ENCODE peak calls at places on chromosomes 12 and 14, in six cellular contexts. X is CD8-positive, alpha-beta T cell; E is neural progenitor cell; N is cardiac muscle cell; W is endodermal cell; D is upper lobe of right lung. M is an unnamed sample.

GRCh38 chr12:88339254-88339949 is 197.3 kb downstream of the TMTC3 start:
- DNase-seq in N (peak; percentile 36), E (no peak), X (no peak), W (no peak), D (no peak), M (no peak)

GRCh38 chr14:85313801-85314207 is 216.1 kb upstream of the FLRT2 start:
- DNase-seq in E (peak; percentile 25), D (no peak), X (no peak), W (no peak), N (peak; percentile 11), M (no peak)

GRCh38 chr12:24534632-24535031 is 414.3 kb downstream of the BCAT1 start:
- DNase-seq in E (peak; percentile 22), X (no peak), N (no peak), D (no peak), W (peak; percentile 57), M (no peak)

GRCh38 chr12:46553911-46554310 is 181.3 kb upstream of the SLC38A2 start:
- DNase-seq in N (no peak), W (no peak), D (no peak), X (no peak), E (no peak), M (no peak)

GRCh38 chr14:54564071-54564798 is 2.7 kb upstream of the SAMD4A start:
- DNase-seq in D (no peak), X (no peak), N (peak; percentile 64), E (peak; percentile 32), W (no peak), M (no peak)

GRCh38 chr14:74609721-74610120 is 2.3 kb downstream of the LTBP2 start:
- DNase-seq in W (no peak), D (no peak), N (no peak), E (no peak), X (no peak), M (no peak)

GRCh38 chr14:31297701-31298344 is 90.2 kb upstream of the HECTD1 start:
- DNase-seq in E (no peak), W (no peak), D (no peak), N (peak; percentile 7), X (no peak), M (no peak)

GRCh38 chr14:87992349-87992719 is 648 bp downstream of the GALC start:
- DNase-seq in E (peak; percentile 60), N (peak; percentile 36), W (no peak), D (no peak), X (no peak), M (no peak)

GRCh38 chr14:86797075-86797351 is 1196.0 kb downstream of the GALC start:
- DNase-seq in D (no peak), E (no peak), X (no peak), N (no peak), W (no peak), M (no peak)

GRCh38 chr14:104249706-104250105 is 111.3 kb downstream of the KIF26A start:
- DNase-seq in N (no peak), D (no peak), X (no peak), E (no peak), W (no peak), M (peak; percentile 24)

GRCh38 chr12:114701104-114701414 is 17.1 kb upstream of the TBX3 start:
- DNase-seq in X (no peak), N (no peak), W (peak; percentile 66), E (peak; percentile 40), D (no peak), M (no peak)

GRCh38 chr12:89369166-89369565 is 16.9 kb upstream of the DUSP6 start:
- DNase-seq in X (no peak), N (no peak), E (no peak), D (no peak), W (no peak), M (no peak)

GRCh38 chr14:35858521-35859209 is 32.5 kb downstream of the BRMS1L start:
- DNase-seq in D (no peak), W (no peak), X (no peak), N (peak; percentile 47), E (no peak), M (no peak)

GRCh38 chr12:64081020-64081419 is 141.1 kb downstream of the KICS2 start:
- DNase-seq in W (no peak), N (peak; percentile 50), X (no peak), E (no peak), D (no peak), M (no peak)

GRCh38 chr12:64085996-64086395 is 136.1 kb downstream of the KICS2 start:
- DNase-seq in E (no peak), D (no peak), X (no peak), N (no peak), W (no peak), M (no peak)

GRCh38 chr12:64082866-64083268 is 139.2 kb downstream of the KICS2 start:
- DNase-seq in X (no peak), W (no peak), N (no peak), D (no peak), E (no peak), M (no peak)

GRCh38 chr12:64085154-64085553 is 136.9 kb downstream of the KICS2 start:
- DNase-seq in W (no peak), D (no peak), E (no peak), N (no peak), X (no peak), M (no peak)

GRCh38 chr12:64083285-64084210 is 138.5 kb downstream of the KICS2 start:
- DNase-seq in E (no peak), W (no peak), X (no peak), N (peak; percentile 96), D (no peak), M (peak; percentile 54)
- H3K27ac ChIP-seq in E (no peak overlapping the region), W (no peak overlapping the region), X (no peak overlapping the region), N (no peak overlapping the region), D (peak overlapping the region; percentile 65), M (peak overlapping the region; percentile 51)

DNA sequence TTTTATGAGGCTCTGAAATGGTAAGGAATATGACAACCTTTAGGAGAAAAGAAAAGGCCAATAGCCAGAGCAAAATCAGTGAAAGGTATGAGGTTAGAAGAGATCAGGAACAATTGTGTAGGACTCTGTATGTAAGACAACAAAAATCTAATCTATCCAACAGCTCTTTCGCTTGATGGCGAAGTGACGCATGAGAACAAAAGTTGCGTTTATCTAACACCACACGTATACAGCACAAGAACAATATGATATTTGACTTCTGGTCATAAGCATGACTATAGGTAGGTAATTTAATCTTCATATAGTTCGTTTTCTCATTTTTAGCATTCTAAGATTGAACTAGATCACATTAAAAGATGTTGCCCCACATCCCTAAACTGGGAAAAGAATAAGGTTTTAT is 1.5 kb downstream of the CLECL1 start:
- DNase-seq in N (no peak), X (no peak), E (no peak), W (no peak), D (no peak), M (no peak)
- H3K4me1 ChIP-seq in N (no peaks in the 10 kb centered on the region), X (peaks cover 1% of the 10 kb centered on the region), E (no peaks in the 10 kb centered on the region), W (no peaks in the 10 kb centered on the region), D (no peaks in the 10 kb centered on the region), M (no peaks in the 10 kb centered on the region)

GRCh38 chr14:24428628-24429394 is 657 bp downstream of the CBLN3 start:
- DNase-seq in N (no peak), W (no peak), D (no peak), E (no peak), X (peak; percentile 5), M (no peak)
- H3K4me3 ChIP-seq in N (no peak overlapping the region), W (no peak overlapping the region), D (peak overlapping the region; percentile 86), E (no peak overlapping the region), X (no peak overlapping the region), M (peak overlapping the region; percentile 90)

GRCh38 chr12:92554316-92554905 is 148.4 kb upstream of the PLEKHG7 start:
- DNase-seq in N (no peak), X (no peak), D (no peak), E (no peak), W (no peak), M (no peak)
- H3K27ac ChIP-seq in N (peak overlapping the region; percentile 95), X (no peak overlapping the region), D (no peak overlapping the region), E (no peak overlapping the region), W (no peak overlapping the region), M (no peak overlapping the region)

GRCh38 chr14:94059998-94060397 is 21.0 kb downstream of the DDX24 start:
- DNase-seq in W (no peak), X (no peak), E (no peak), N (no peak), D (no peak), M (no peak)
- H3K4me1 ChIP-seq in W (no peaks in the 10 kb centered on the region), X (peaks cover 31% of the 10 kb centered on the region), E (no peaks in the 10 kb centered on the region), N (no peaks in the 10 kb centered on the region), D (peaks cover 21% of the 10 kb centered on the region), M (peaks cover 9% of the 10 kb centered on the region)

DNA sequence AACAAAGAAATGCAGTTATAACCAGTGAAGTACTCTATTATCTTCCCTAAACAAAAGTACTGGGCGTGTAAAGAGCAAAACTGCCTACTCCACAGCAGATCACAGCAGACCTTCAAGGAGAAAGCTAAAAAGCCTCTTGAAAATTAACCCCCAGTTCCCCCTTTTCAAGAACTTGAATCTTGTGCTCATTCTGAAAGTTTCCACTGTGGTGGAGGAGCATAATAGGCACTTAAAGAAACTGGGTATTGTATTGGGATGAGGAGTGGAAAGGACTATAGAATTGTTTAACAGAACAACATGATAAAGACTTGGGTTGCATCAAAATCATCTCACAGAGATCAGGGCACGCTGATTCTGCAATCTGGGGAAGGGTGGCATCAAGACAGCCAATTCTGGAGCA is 51.1 kb downstream of the SLC25A47 start:
- DNase-seq in E (no peak), D (no peak), W (no peak), X (no peak), N (no peak), M (no peak)
- H3K4me3 ChIP-seq in E (no peak overlapping the region), D (peak overlapping the region; percentile 84), W (peak overlapping the region; percentile 98), X (no peak overlapping the region), N (no peak overlapping the region), M (peak overlapping the region; percentile 89)

DNA sequence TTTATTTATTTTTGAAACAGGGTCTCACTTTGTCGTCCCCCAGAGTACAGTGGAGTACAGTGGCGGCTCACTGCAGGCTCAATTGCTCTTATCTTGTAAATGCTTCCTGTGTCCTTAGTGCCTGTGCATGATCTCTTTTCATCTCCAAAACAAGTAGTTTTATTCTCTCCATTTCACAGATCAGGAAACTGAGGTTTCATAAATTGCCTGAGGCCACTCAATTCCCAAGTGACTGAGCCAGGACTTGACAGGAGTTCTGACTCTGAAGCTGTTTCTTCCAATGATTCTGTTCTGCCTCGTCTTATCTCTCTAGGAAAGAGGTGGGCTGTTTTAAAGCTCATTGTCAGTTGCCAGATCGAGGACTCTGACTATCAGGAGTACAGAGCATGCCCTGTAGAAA is 11.3 kb upstream of the GPR68 start:
- DNase-seq in D (no peak), X (no peak), E (no peak), W (no peak), N (no peak), M (no peak)
- H3K27ac ChIP-seq in D (no peak overlapping the region), X (no peak overlapping the region), E (no peak overlapping the region), W (no peak overlapping the region), N (no peak overlapping the region), M (no peak overlapping the region)

GRCh38 chr14:68607081-68607851 is 185.6 kb downstream of the ZFP36L1 start:
- DNase-seq in N (peak; percentile 49), D (peak; percentile 55), E (peak; percentile 41), X (no peak), W (peak; percentile 67), M (no peak)
- H3K4me1 ChIP-seq in N (peaks cover 26% of the 10 kb centered on the region), D (peaks cover 45% of the 10 kb centered on the region), E (peaks cover 45% of the 10 kb centered on the region), X (peaks cover 15% of the 10 kb centered on the region), W (no peaks in the 10 kb centered on the region), M (peaks cover 40% of the 10 kb centered on the region)

M was measured in lower lobe of right lung.